ENCODE peak calls at places on chromosomes 7 and 10, in six cellular contexts. One of them, this sample, is unnamed.

GRCh38 chr7:8065356-8065813 is 96.8 kb downstream of the GLCCI1 start:
- DNase-seq in body of pancreas: no peak
- DNase-seq in AG09309: peak
- DNase-seq in HFF-Myc: no peak
- DNase-seq in right cardiac atrium: no peak
- DNase-seq in gastrocnemius medialis: no peak
- DNase-seq in this sample: peak

GRCh38 chr7:117123311-117123926 is 170.1 kb downstream of the ST7 start:
- DNase-seq in gastrocnemius medialis: no peak
- DNase-seq in HFF-Myc: no peak
- DNase-seq in AG09309: peak
- DNase-seq in body of pancreas: no peak
- DNase-seq in right cardiac atrium: no peak
- DNase-seq in this sample: no peak

GRCh38 chr7:47965456-47965855 is 14.0 kb downstream of the HUS1 start:
- DNase-seq in right cardiac atrium: no peak
- DNase-seq in AG09309: no peak
- DNase-seq in body of pancreas: no peak
- DNase-seq in HFF-Myc: no peak
- DNase-seq in gastrocnemius medialis: no peak
- DNase-seq in this sample: no peak

GRCh38 chr7:155802906-155803417 is 9.3 kb downstream of the SHH start:
- DNase-seq in right cardiac atrium: peak
- DNase-seq in gastrocnemius medialis: no peak
- DNase-seq in HFF-Myc: no peak
- DNase-seq in AG09309: no peak
- DNase-seq in body of pancreas: no peak
- DNase-seq in this sample: no peak

GRCh38 chr10:116769368-116769767 is 27.0 kb upstream of the HSPA12A start:
- DNase-seq in AG09309: no peak
- DNase-seq in right cardiac atrium: no peak
- DNase-seq in body of pancreas: no peak
- DNase-seq in HFF-Myc: no peak
- DNase-seq in gastrocnemius medialis: no peak
- DNase-seq in this sample: no peak

GRCh38 chr7:104973909-104974415 is 40.0 kb upstream of the KMT2E start:
- DNase-seq in gastrocnemius medialis: no peak
- DNase-seq in body of pancreas: no peak
- DNase-seq in HFF-Myc: peak
- DNase-seq in AG09309: peak
- DNase-seq in right cardiac atrium: no peak
- DNase-seq in this sample: peak

GRCh38 chr7:141158562-141158961 is 84.7 kb downstream of the TMEM178B start:
- DNase-seq in HFF-Myc: peak
- DNase-seq in right cardiac atrium: peak
- DNase-seq in AG09309: peak
- DNase-seq in gastrocnemius medialis: peak
- DNase-seq in body of pancreas: no peak
- DNase-seq in this sample: peak

GRCh38 chr7:136205956-136206355 is 228.8 kb upstream of the MTPN start:
- DNase-seq in gastrocnemius medialis: no peak
- DNase-seq in body of pancreas: no peak
- DNase-seq in right cardiac atrium: no peak
- DNase-seq in AG09309: no peak
- DNase-seq in HFF-Myc: no peak
- DNase-seq in this sample: no peak

GRCh38 chr10:22606164-22606614 is 108.2 kb downstream of the PIP4K2A start:
- DNase-seq in AG09309: no peak
- DNase-seq in body of pancreas: no peak
- DNase-seq in HFF-Myc: peak
- DNase-seq in gastrocnemius medialis: peak
- DNase-seq in right cardiac atrium: no peak
- DNase-seq in this sample: no peak

GRCh38 chr7:90973146-90973545 is 291.1 kb upstream of the FZD1 start:
- DNase-seq in HFF-Myc: peak
- DNase-seq in right cardiac atrium: no peak
- DNase-seq in AG09309: no peak
- DNase-seq in gastrocnemius medialis: no peak
- DNase-seq in body of pancreas: no peak
- DNase-seq in this sample: no peak

GRCh38 chr10:25175527-25176420 is 973 bp downstream of the GPR158 start:
- DNase-seq in HFF-Myc: no peak
- DNase-seq in AG09309: no peak
- DNase-seq in body of pancreas: peak
- DNase-seq in right cardiac atrium: peak
- DNase-seq in gastrocnemius medialis: no peak
- DNase-seq in this sample: no peak

GRCh38 chr7:14761506-14762296 is 140.8 kb downstream of the DGKB start:
- DNase-seq in body of pancreas: peak
- DNase-seq in right cardiac atrium: peak
- DNase-seq in gastrocnemius medialis: peak
- DNase-seq in AG09309: peak
- DNase-seq in HFF-Myc: peak
- DNase-seq in this sample: peak

GRCh38 chr10:103855852-103856496 is 598 bp upstream of the SH3PXD2A start:
- DNase-seq in right cardiac atrium: no peak
- DNase-seq in gastrocnemius medialis: no peak
- DNase-seq in body of pancreas: no peak
- DNase-seq in HFF-Myc: no peak
- DNase-seq in AG09309: no peak
- DNase-seq in this sample: no peak
- H3K4me3 ChIP-seq in right cardiac atrium: peak
- H3K4me3 ChIP-seq in gastrocnemius medialis: peak
- H3K4me3 ChIP-seq in body of pancreas: peak
- H3K4me3 ChIP-seq in HFF-Myc: peak
- H3K4me3 ChIP-seq in AG09309: peak
- H3K4me3 ChIP-seq in this sample: peak

GRCh38 chr10:92593553-92594046 is 670 bp downstream of the KIF11 start:
- DNase-seq in gastrocnemius medialis: no peak
- DNase-seq in AG09309: no peak
- DNase-seq in body of pancreas: no peak
- DNase-seq in HFF-Myc: no peak
- DNase-seq in right cardiac atrium: no peak
- DNase-seq in this sample: no peak

GRCh38 chr10:92595505-92595904 is 2.6 kb downstream of the KIF11 start:
- DNase-seq in right cardiac atrium: no peak
- DNase-seq in body of pancreas: no peak
- DNase-seq in HFF-Myc: no peak
- DNase-seq in gastrocnemius medialis: no peak
- DNase-seq in AG09309: no peak
- DNase-seq in this sample: no peak

GRCh38 chr10:92594194-92594593 is 1.3 kb downstream of the KIF11 start:
- DNase-seq in AG09309: no peak
- DNase-seq in body of pancreas: no peak
- DNase-seq in HFF-Myc: no peak
- DNase-seq in right cardiac atrium: no peak
- DNase-seq in gastrocnemius medialis: no peak
- DNase-seq in this sample: no peak

GRCh38 chr10:92592761-92593552 is at the start of gene KIF11:
- DNase-seq in AG09309: peak
- DNase-seq in HFF-Myc: peak
- DNase-seq in body of pancreas: peak
- DNase-seq in right cardiac atrium: peak
- DNase-seq in gastrocnemius medialis: peak
- DNase-seq in this sample: peak

GRCh38 chr10:92598321-92598720 is 5.4 kb downstream of the KIF11 start:
- DNase-seq in right cardiac atrium: no peak
- DNase-seq in AG09309: no peak
- DNase-seq in body of pancreas: no peak
- DNase-seq in HFF-Myc: no peak
- DNase-seq in gastrocnemius medialis: no peak
- DNase-seq in this sample: no peak
- H3K4me3 ChIP-seq in right cardiac atrium: no peak
- H3K4me3 ChIP-seq in AG09309: no peak
- H3K4me3 ChIP-seq in body of pancreas: no peak
- H3K4me3 ChIP-seq in HFF-Myc: no peak
- H3K4me3 ChIP-seq in gastrocnemius medialis: no peak
- H3K4me3 ChIP-seq in this sample: no peak

GRCh38 chr7:45157653-45158401 is at the start of gene RAMP3:
- DNase-seq in body of pancreas: no peak
- DNase-seq in HFF-Myc: no peak
- DNase-seq in gastrocnemius medialis: no peak
- DNase-seq in right cardiac atrium: peak
- DNase-seq in AG09309: no peak
- DNase-seq in this sample: no peak
- H3K4me3 ChIP-seq in body of pancreas: no peak
- H3K4me3 ChIP-seq in HFF-Myc: no peak
- H3K4me3 ChIP-seq in gastrocnemius medialis: peak
- H3K4me3 ChIP-seq in right cardiac atrium: peak
- H3K4me3 ChIP-seq in AG09309: no peak
- H3K4me3 ChIP-seq in this sample: no peak

DNA sequence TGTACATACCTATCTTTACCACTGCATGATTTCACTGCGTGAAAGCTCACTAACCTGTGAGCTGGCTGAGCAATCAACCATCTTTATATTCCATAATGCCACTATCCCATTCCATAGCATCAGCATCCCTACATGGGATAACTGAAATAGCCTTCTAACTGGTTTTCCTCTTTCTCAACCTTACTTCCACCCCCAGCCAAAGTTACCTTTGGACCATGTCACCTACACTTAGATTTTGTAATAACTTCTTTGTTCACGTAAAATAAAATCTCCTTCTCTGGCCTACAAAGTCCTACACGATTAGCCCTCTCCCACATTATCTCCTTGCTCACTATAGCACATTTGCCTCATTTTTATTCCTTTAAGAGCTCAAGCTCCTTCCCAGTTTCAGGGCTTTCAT is 2.5 kb downstream of the PSMA2 start:
- DNase-seq in HFF-Myc: no peak
- DNase-seq in right cardiac atrium: no peak
- DNase-seq in AG09309: no peak
- DNase-seq in body of pancreas: no peak
- DNase-seq in gastrocnemius medialis: no peak
- DNase-seq in this sample: no peak
- H3K4me3 ChIP-seq in HFF-Myc: peak
- H3K4me3 ChIP-seq in right cardiac atrium: no peak
- H3K4me3 ChIP-seq in AG09309: no peak
- H3K4me3 ChIP-seq in body of pancreas: no peak
- H3K4me3 ChIP-seq in gastrocnemius medialis: no peak
- H3K4me3 ChIP-seq in this sample: no peak

GRCh38 chr10:58384095-58384494 is 1.1 kb upstream of the TFAM start:
- DNase-seq in right cardiac atrium: no peak
- DNase-seq in AG09309: no peak
- DNase-seq in HFF-Myc: no peak
- DNase-seq in body of pancreas: no peak
- DNase-seq in gastrocnemius medialis: no peak
- DNase-seq in this sample: no peak
- H3K4me3 ChIP-seq in right cardiac atrium: peak
- H3K4me3 ChIP-seq in AG09309: no peak
- H3K4me3 ChIP-seq in HFF-Myc: peak
- H3K4me3 ChIP-seq in body of pancreas: no peak
- H3K4me3 ChIP-seq in gastrocnemius medialis: peak
- H3K4me3 ChIP-seq in this sample: peak

GRCh38 chr7:85449478-85449877 is 262.6 kb upstream of the SEMA3D start:
- DNase-seq in HFF-Myc: no peak
- DNase-seq in AG09309: no peak
- DNase-seq in right cardiac atrium: no peak
- DNase-seq in gastrocnemius medialis: no peak
- DNase-seq in body of pancreas: no peak
- DNase-seq in this sample: no peak
- H3K4me3 ChIP-seq in HFF-Myc: no peak
- H3K4me3 ChIP-seq in AG09309: no peak
- H3K4me3 ChIP-seq in right cardiac atrium: no peak
- H3K4me3 ChIP-seq in gastrocnemius medialis: no peak
- H3K4me3 ChIP-seq in body of pancreas: no peak
- H3K4me3 ChIP-seq in this sample: no peak

GRCh38 chr10:52187521-52188258 is 126.4 kb upstream of the DKK1 start:
- DNase-seq in gastrocnemius medialis: no peak
- DNase-seq in HFF-Myc: no peak
- DNase-seq in body of pancreas: no peak
- DNase-seq in right cardiac atrium: no peak
- DNase-seq in AG09309: peak
- DNase-seq in this sample: no peak

GRCh38 chr10:52191049-52191448 is 123.0 kb upstream of the DKK1 start:
- DNase-seq in right cardiac atrium: no peak
- DNase-seq in gastrocnemius medialis: no peak
- DNase-seq in body of pancreas: no peak
- DNase-seq in AG09309: no peak
- DNase-seq in HFF-Myc: no peak
- DNase-seq in this sample: no peak

GRCh38 chr10:52185256-52185655 is 128.8 kb upstream of the DKK1 start:
- DNase-seq in gastrocnemius medialis: no peak
- DNase-seq in HFF-Myc: no peak
- DNase-seq in AG09309: no peak
- DNase-seq in right cardiac atrium: no peak
- DNase-seq in body of pancreas: no peak
- DNase-seq in this sample: no peak
- H3K4me3 ChIP-seq in gastrocnemius medialis: no peak
- H3K4me3 ChIP-seq in HFF-Myc: no peak
- H3K4me3 ChIP-seq in AG09309: no peak
- H3K4me3 ChIP-seq in right cardiac atrium: no peak
- H3K4me3 ChIP-seq in body of pancreas: no peak
- H3K4me3 ChIP-seq in this sample: no peak